ENCODE peak calls at places on chromosomes 6 and 20, in five cellular contexts. One of them, this sample, is unnamed.
A peak's percentile ranks its signal among the peaks of the same experiment; 100 is the strongest.

GRCh38 chr6:107750398-107750797 is 73.7 kb downstream of the SCML4 start:
- DNase-seq in fibroblast of pulmonary artery: no peak
- DNase-seq in psoas muscle: no peak
- DNase-seq in astrocyte: no peak
- DNase-seq in brain microvascular endothelial cell: no peak
- DNase-seq in this sample: no peak

GRCh38 chr6:17679726-17680125 is 27.0 kb downstream of the NUP153 start:
- DNase-seq in fibroblast of pulmonary artery: no peak
- DNase-seq in psoas muscle: no peak
- DNase-seq in astrocyte: no peak
- DNase-seq in brain microvascular endothelial cell: no peak
- DNase-seq in this sample: no peak

GRCh38 chr20:17648782-17649730 is 33.0 kb downstream of the RRBP1 start:
- DNase-seq in fibroblast of pulmonary artery: no peak
- DNase-seq in psoas muscle: peak; percentile 40
- DNase-seq in astrocyte: no peak
- DNase-seq in brain microvascular endothelial cell: no peak
- DNase-seq in this sample: no peak

GRCh38 chr6:121694389-121695185 is 259.1 kb downstream of the GJA1 start:
- DNase-seq in fibroblast of pulmonary artery: peak; percentile 55
- DNase-seq in psoas muscle: no peak
- DNase-seq in astrocyte: peak; percentile 76
- DNase-seq in brain microvascular endothelial cell: peak; percentile 63
- DNase-seq in this sample: no peak

GRCh38 chr6:390914-391558 is 516 bp upstream of the IRF4 start:
- DNase-seq in fibroblast of pulmonary artery: no peak
- DNase-seq in psoas muscle: no peak
- DNase-seq in astrocyte: no peak
- DNase-seq in brain microvascular endothelial cell: no peak
- DNase-seq in this sample: peak; percentile 28

GRCh38 chr6:150631283-150631981 is 31.7 kb downstream of the PLEKHG1 start:
- DNase-seq in fibroblast of pulmonary artery: no peak
- DNase-seq in psoas muscle: no peak
- DNase-seq in astrocyte: no peak
- DNase-seq in brain microvascular endothelial cell: no peak
- DNase-seq in this sample: no peak

GRCh38 chr20:49770634-49771033 is 42.0 kb upstream of the SLC9A8 start:
- DNase-seq in fibroblast of pulmonary artery: no peak
- DNase-seq in psoas muscle: no peak
- DNase-seq in astrocyte: no peak
- DNase-seq in brain microvascular endothelial cell: no peak
- DNase-seq in this sample: no peak

GRCh38 chr20:10662661-10663458 is 10.9 kb downstream of the JAG1 start:
- DNase-seq in fibroblast of pulmonary artery: no peak
- DNase-seq in psoas muscle: no peak
- DNase-seq in astrocyte: no peak
- DNase-seq in brain microvascular endothelial cell: no peak
- DNase-seq in this sample: no peak

GRCh38 chr6:16352821-16353438 is 114.5 kb downstream of the GMPR start:
- DNase-seq in fibroblast of pulmonary artery: no peak
- DNase-seq in psoas muscle: no peak
- DNase-seq in astrocyte: no peak
- DNase-seq in brain microvascular endothelial cell: no peak
- DNase-seq in this sample: no peak

GRCh38 chr20:8394308-8394945 is 262.4 kb downstream of the PLCB1 start:
- DNase-seq in fibroblast of pulmonary artery: peak; percentile 64
- DNase-seq in psoas muscle: no peak
- DNase-seq in astrocyte: peak; percentile 21
- DNase-seq in brain microvascular endothelial cell: peak; percentile 20
- DNase-seq in this sample: peak; percentile 43

GRCh38 chr20:49669601-49670189 is 44.0 kb downstream of the B4GALT5 start:
- DNase-seq in fibroblast of pulmonary artery: no peak
- DNase-seq in psoas muscle: no peak
- DNase-seq in astrocyte: no peak
- DNase-seq in brain microvascular endothelial cell: no peak
- DNase-seq in this sample: no peak

GRCh38 chr20:11117808-11118528 is 444.2 kb upstream of the JAG1 start:
- DNase-seq in fibroblast of pulmonary artery: peak; percentile 77
- DNase-seq in psoas muscle: no peak
- DNase-seq in astrocyte: peak; percentile 92
- DNase-seq in brain microvascular endothelial cell: peak; percentile 95
- DNase-seq in this sample: peak; percentile 25

GRCh38 chr6:30101939-30102700 is 10.8 kb downstream of the TRIM31 start:
- DNase-seq in fibroblast of pulmonary artery: peak; percentile 81
- DNase-seq in psoas muscle: peak; percentile 95
- DNase-seq in astrocyte: peak; percentile 56
- DNase-seq in brain microvascular endothelial cell: peak; percentile 67
- DNase-seq in this sample: peak; percentile 85

GRCh38 chr20:33433465-33433864 is 10.1 kb downstream of the SNTA1 start:
- DNase-seq in fibroblast of pulmonary artery: no peak
- DNase-seq in psoas muscle: peak; percentile 95
- DNase-seq in astrocyte: no peak
- DNase-seq in brain microvascular endothelial cell: no peak
- DNase-seq in this sample: no peak

GRCh38 chr6:17086469-17086868 is 15.4 kb upstream of the STMND1 start:
- DNase-seq in fibroblast of pulmonary artery: peak; percentile 85
- DNase-seq in psoas muscle: no peak
- DNase-seq in astrocyte: peak; percentile 49
- DNase-seq in brain microvascular endothelial cell: peak; percentile 80
- DNase-seq in this sample: peak; percentile 85

GRCh38 chr20:15475483-15475882 is 1097.8 kb downstream of the KIF16B start:
- DNase-seq in fibroblast of pulmonary artery: no peak
- DNase-seq in psoas muscle: peak; percentile 49
- DNase-seq in astrocyte: no peak
- DNase-seq in brain microvascular endothelial cell: no peak
- DNase-seq in this sample: no peak

GRCh38 chr6:63476302-63476701 is 96.0 kb upstream of the LOC128125822 start:
- DNase-seq in fibroblast of pulmonary artery: no peak
- DNase-seq in psoas muscle: no peak
- DNase-seq in astrocyte: no peak
- DNase-seq in brain microvascular endothelial cell: no peak
- DNase-seq in this sample: no peak
- TF ChIP-seq CTCF in fibroblast of pulmonary artery: no peak
- TF ChIP-seq CTCF in psoas muscle: peak; percentile 22
- TF ChIP-seq CTCF in astrocyte: no peak
- TF ChIP-seq CTCF in brain microvascular endothelial cell: no peak
- TF ChIP-seq CTCF in this sample: no peak

GRCh38 chr20:57205625-57206219 is 60.7 kb downstream of the BMP7 start:
- DNase-seq in fibroblast of pulmonary artery: no peak
- DNase-seq in psoas muscle: no peak
- DNase-seq in astrocyte: peak; percentile 91
- DNase-seq in brain microvascular endothelial cell: peak; percentile 47
- DNase-seq in this sample: peak; percentile 76
- TF ChIP-seq CTCF in fibroblast of pulmonary artery: no peak
- TF ChIP-seq CTCF in psoas muscle: no peak
- TF ChIP-seq CTCF in astrocyte: no peak
- TF ChIP-seq CTCF in brain microvascular endothelial cell: no peak
- TF ChIP-seq CTCF in this sample: no peak

GRCh38 chr20:34475979-34476736 is 40.1 kb upstream of the DYNLRB1 start:
- DNase-seq in fibroblast of pulmonary artery: peak; percentile 30
- DNase-seq in psoas muscle: peak; percentile 74
- DNase-seq in astrocyte: no peak
- DNase-seq in brain microvascular endothelial cell: no peak
- DNase-seq in this sample: no peak
- TF ChIP-seq CTCF in fibroblast of pulmonary artery: peak; percentile 41
- TF ChIP-seq CTCF in psoas muscle: peak; percentile 70
- TF ChIP-seq CTCF in astrocyte: peak; percentile 46
- TF ChIP-seq CTCF in brain microvascular endothelial cell: peak; percentile 60
- TF ChIP-seq CTCF in this sample: peak; percentile 68

DNA sequence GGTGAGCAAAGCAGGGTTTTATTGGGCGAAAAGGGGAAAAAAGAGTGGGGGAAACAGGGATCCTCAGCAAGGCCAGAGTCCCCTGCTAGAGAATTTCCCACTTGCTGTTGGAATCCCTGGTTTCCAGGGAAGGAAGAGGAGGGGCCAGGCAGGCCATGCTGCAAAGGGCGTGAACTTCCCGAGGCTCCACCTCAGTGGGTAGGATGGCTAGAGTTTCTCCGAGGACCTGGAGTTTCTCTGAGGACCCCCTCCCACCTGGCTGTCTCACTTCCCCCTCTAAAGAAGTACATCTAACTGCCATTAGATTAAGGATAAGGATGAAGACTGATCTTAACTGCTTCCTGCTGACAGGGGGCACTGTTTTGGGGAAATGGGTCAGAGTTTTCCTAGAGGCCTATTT is 1239.3 kb upstream of the GJE1 start:
- DNase-seq in fibroblast of pulmonary artery: no peak
- DNase-seq in psoas muscle: no peak
- DNase-seq in astrocyte: no peak
- DNase-seq in brain microvascular endothelial cell: no peak
- DNase-seq in this sample: no peak
- TF ChIP-seq CTCF in fibroblast of pulmonary artery: no peak
- TF ChIP-seq CTCF in psoas muscle: no peak
- TF ChIP-seq CTCF in astrocyte: no peak
- TF ChIP-seq CTCF in brain microvascular endothelial cell: no peak
- TF ChIP-seq CTCF in this sample: no peak

DNA sequence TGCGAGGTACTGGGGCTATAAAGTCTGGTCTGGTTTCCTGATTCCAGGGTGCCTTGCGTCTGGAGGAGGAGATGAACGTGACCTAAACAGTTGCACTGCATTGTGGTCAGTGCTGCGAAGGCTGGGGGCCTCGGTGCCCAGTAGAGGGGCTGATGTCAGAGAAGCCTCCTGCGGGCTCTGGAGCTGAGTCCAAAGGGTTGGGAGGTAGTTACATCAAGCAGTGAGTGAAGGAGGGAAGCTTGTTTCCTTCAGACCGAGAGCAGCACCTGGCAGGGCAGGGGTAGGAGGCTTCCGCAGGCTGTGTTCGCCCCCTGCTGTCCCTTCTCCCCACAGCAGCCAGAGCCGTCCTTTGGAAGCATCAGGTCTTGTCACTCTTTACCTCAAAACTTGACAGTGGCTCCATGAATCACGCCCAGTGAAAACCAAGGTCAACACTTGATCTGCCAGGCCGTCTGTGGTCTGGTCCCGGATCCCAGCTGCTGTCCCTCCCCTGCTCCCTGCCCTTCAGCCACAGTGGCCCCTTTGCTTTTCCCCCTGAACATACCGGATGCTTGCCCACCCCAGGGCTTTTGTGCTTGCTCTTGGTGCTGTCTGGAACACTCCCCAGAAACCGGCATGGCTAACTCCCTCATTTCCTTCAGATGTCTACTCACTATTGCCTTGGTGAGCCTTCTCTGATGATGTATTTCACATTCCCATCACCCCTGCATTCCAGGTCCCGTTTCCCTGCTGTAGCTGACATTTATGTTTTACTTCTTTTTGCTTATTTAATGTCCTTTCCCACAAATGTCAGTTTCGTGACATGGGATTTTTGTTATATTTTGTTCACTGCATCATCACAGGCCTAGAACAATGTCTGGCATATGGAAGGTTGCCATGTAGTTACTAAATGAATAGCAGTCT is 7.0 kb downstream of the DYNLRB1 start:
- DNase-seq in fibroblast of pulmonary artery: peak; percentile 83
- DNase-seq in psoas muscle: peak; percentile 79
- DNase-seq in astrocyte: peak; percentile 46
- DNase-seq in brain microvascular endothelial cell: peak; percentile 75
- DNase-seq in this sample: peak; percentile 45
- TF ChIP-seq CTCF in fibroblast of pulmonary artery: peak; percentile 65
- TF ChIP-seq CTCF in psoas muscle: peak; percentile 72
- TF ChIP-seq CTCF in astrocyte: peak; percentile 67
- TF ChIP-seq CTCF in brain microvascular endothelial cell: peak; percentile 87
- TF ChIP-seq CTCF in this sample: peak; percentile 78